ENCODE peak calls at places on chromosomes 16 and 17, in five cellular contexts. F, Z, S, P and J are unnamed samples.

GRCh38 chr16:23186171-23186570 is 3.6 kb downstream of the SCNN1G start:
- DNase-seq in F (no peak), Z (no peak), S (no peak), P (no peak), J (no peak)

GRCh38 chr17:17411692-17412091 is 65.1 kb upstream of the MED9 start:
- DNase-seq in F (no peak), Z (no peak), S (no peak), P (no peak), J (no peak)

GRCh38 chr16:78957328-78958100 is 643.0 kb downstream of the MAF start:
- DNase-seq in F (no peak), Z (no peak), S (no peak), P (no peak), J (no peak)

GRCh38 chr17:40341808-40342574 is 22.5 kb downstream of the GJD3 start:
- DNase-seq in F (no peak), Z (no peak), S (no peak), P (peak), J (no peak)

GRCh38 chr17:17994271-17994670 is 21.6 kb downstream of the DRC3 start:
- DNase-seq in F (no peak), Z (no peak), S (no peak), P (peak), J (peak)

GRCh38 chr16:24850289-24850931 is 4.6 kb downstream of the SLC5A11 start:
- DNase-seq in F (no peak), Z (no peak), S (no peak), P (no peak), J (no peak)

GRCh38 chr16:4203748-4204147 is 38.1 kb downstream of the SRL start:
- DNase-seq in F (no peak), Z (no peak), S (no peak), P (no peak), J (no peak)

GRCh38 chr16:4944333-4945281 is 7.7 kb upstream of the PPL start:
- DNase-seq in F (no peak), Z (no peak), S (no peak), P (peak), J (peak)

GRCh38 chr17:7313890-7314718 is 1.1 kb downstream of the GPS2 start:
- DNase-seq in F (no peak), Z (no peak), S (no peak), P (no peak), J (no peak)

GRCh38 chr17:74785096-74785980 is 9.2 kb upstream of the NAT9 start:
- DNase-seq in F (no peak), Z (peak), S (no peak), P (no peak), J (no peak)

GRCh38 chr17:55726440-55726839 is 3.8 kb upstream of the TMEM100 start:
- DNase-seq in F (no peak), Z (no peak), S (no peak), P (peak), J (peak)

GRCh38 chr17:46766493-46767491 is 51.7 kb downstream of the WNT3 start:
- DNase-seq in F (no peak), Z (no peak), S (no peak), P (no peak), J (no peak)

GRCh38 chr16:89709166-89709565 is 7.7 kb upstream of the SPATA2L start:
- DNase-seq in F (no peak), Z (no peak), S (no peak), P (no peak), J (no peak)

GRCh38 chr16:78396046-78396445 is 296.6 kb downstream of the WWOX start:
- DNase-seq in F (no peak), Z (no peak), S (no peak), P (no peak), J (peak)

GRCh38 chr17:73121513-73121912 is 29.0 kb upstream of the SLC39A11 start:
- DNase-seq in F (no peak), Z (no peak), S (no peak), P (no peak), J (no peak)

GRCh38 chr17:14923981-14924380 is 341.1 kb downstream of the PMP22 start:
- DNase-seq in F (no peak), Z (no peak), S (no peak), P (no peak), J (no peak)

GRCh38 chr17:46910179-46910927 is 12.6 kb upstream of the GOSR2 start:
- DNase-seq in F (no peak), Z (no peak), S (no peak), P (no peak), J (no peak)

GRCh38 chr17:34980681-34981537 is 597 bp downstream of the LIG3 start:
- DNase-seq in F (peak), Z (peak), S (peak), P (peak), J (peak)

GRCh38 chr17:74158761-74159160 is 44.7 kb upstream of the RPL38 start:
- DNase-seq in F (no peak), Z (no peak), S (no peak), P (no peak), J (no peak)

GRCh38 chr17:78263063-78263735 is 31.8 kb downstream of the TMEM235 start:
- DNase-seq in F (no peak), Z (no peak), S (peak), P (no peak), J (no peak)

GRCh38 chr17:19796457-19796856 is 48.4 kb upstream of the ALDH3A1 start:
- DNase-seq in F (no peak), Z (no peak), S (no peak), P (no peak), J (no peak)

GRCh38 chr17:39591958-39592954 is 15.5 kb downstream of the NEUROD2 start:
- DNase-seq in F (no peak), Z (no peak), S (no peak), P (peak), J (peak)

GRCh38 chr16:78127130-78127529 is 27.7 kb downstream of the WWOX start:
- DNase-seq in F (no peak), Z (no peak), S (no peak), P (no peak), J (peak)

GRCh38 chr16:57637424-57637823 is 9.0 kb downstream of the ADGRG1 start:
- DNase-seq in F (no peak), Z (no peak), S (no peak), P (peak), J (no peak)

GRCh38 chr16:52555572-52555971 is 8.6 kb upstream of the TOX3 start:
- DNase-seq in F (no peak), Z (no peak), S (no peak), P (no peak), J (no peak)

GRCh38 chr17:34740516-34740915 is 161.1 kb downstream of the TMEM132E start:
- DNase-seq in F (no peak), Z (no peak), S (no peak), P (no peak), J (no peak)